ENCODE peak calls at places on chromosomes 3 and 15, in ten cellular contexts. V is Peyer's patch, O is glutamatergic neuron, D is DMS79 treated with DMSO at 0.1 percent for 48 hours, S is progenitor cell of endocrine pancreas, Y is glomerular endothelial cell, G is CD14-positive monocyte, B is breast epithelium, I is cardiac fibroblast, J is amniotic stem cell. T is an unnamed sample.

GRCh38 chr3:53890726-53891499 is 746 bp downstream of the SELENOK start:
- DNase-seq in V (peak), O (no peak), D (peak), S (no peak), Y (no peak), G (no peak), B (no peak), I (peak), J (no peak), T (peak)

GRCh38 chr3:13335503-13335902 is 84.6 kb downstream of the NUP210 start:
- DNase-seq in V (no peak), O (no peak), D (no peak), S (no peak), Y (no peak), G (no peak), B (no peak), I (no peak), J (no peak), T (no peak)

GRCh38 chr3:48504051-48504946 is at the start of gene SHISA5:
- DNase-seq in V (peak), O (peak), D (no peak), S (peak), Y (peak), G (no peak), B (peak), I (peak), J (no peak), T (peak)

GRCh38 chr3:11509175-11510000 is 134.3 kb downstream of the VGLL4 start:
- DNase-seq in V (peak), O (peak), D (peak), S (no peak), Y (no peak), G (no peak), B (peak), I (peak), J (peak), T (peak)

GRCh38 chr15:71355268-71355667 is 240.0 kb downstream of the THSD4 start:
- DNase-seq in V (no peak), O (no peak), D (no peak), S (no peak), Y (no peak), G (no peak), B (no peak), I (no peak), J (no peak), T (no peak)

GRCh38 chr15:101368868-101369642 is 74.0 kb upstream of the SNRPA1 start:
- DNase-seq in V (no peak), O (no peak), D (no peak), S (no peak), Y (no peak), G (no peak), B (peak), I (no peak), J (no peak), T (no peak)

GRCh38 chr3:194485876-194486539 is 794 bp downstream of the ATP13A3 start:
- DNase-seq in V (peak), O (no peak), D (peak), S (peak), Y (no peak), G (no peak), B (peak), I (peak), J (no peak), T (peak)

GRCh38 chr15:50906954-50907865 is 1.3 kb upstream of the AP4E1 start:
- DNase-seq in V (peak), O (no peak), D (no peak), S (no peak), Y (no peak), G (no peak), B (no peak), I (no peak), J (no peak), T (peak)

GRCh38 chr3:141407043-141407442 is 38.7 kb downstream of the ZBTB38 start:
- DNase-seq in V (peak), O (no peak), D (no peak), S (no peak), Y (no peak), G (no peak), B (peak), I (peak), J (peak), T (no peak)

GRCh38 chr3:122936335-122936734 is 91.2 kb downstream of the SEMA5B start:
- DNase-seq in V (no peak), O (no peak), D (peak), S (no peak), Y (no peak), G (no peak), B (no peak), I (no peak), J (no peak), T (peak)

GRCh38 chr3:157122116-157122515 is 37.8 kb downstream of the CCNL1 start:
- DNase-seq in V (no peak), O (no peak), D (no peak), S (no peak), Y (no peak), G (no peak), B (no peak), I (peak), J (no peak), T (no peak)